ENCODE peak calls at places on chromosomes 11 and 22, in five cellular contexts. E, Q, Z, H and J are unnamed samples.
A peak's percentile ranks its signal among the peaks of the same experiment; 100 is the strongest.

GRCh38 chr22:26259510-26259909 is 90.2 kb downstream of the SEZ6L start:
- DNase-seq in Q (no peak), H (peak; percentile 30), Z (peak; percentile 44), E (peak; percentile 59), J (peak; percentile 70)

GRCh38 chr11:73175551-73176144 is 33.5 kb upstream of the FCHSD2 start:
- DNase-seq in Q (no peak), E (no peak), Z (no peak), H (no peak), J (no peak)

GRCh38 chr22:26906464-26906863 is 249.1 kb downstream of the MIAT start:
- DNase-seq in Q (no peak), E (no peak), H (no peak), Z (no peak), J (no peak)

GRCh38 chr11:19988598-19988997 is 171.7 kb downstream of the DBX1 start:
- DNase-seq in Q (peak; percentile 32), E (no peak), Z (peak; percentile 15), H (peak; percentile 80), J (peak; percentile 73)

GRCh38 chr11:60251485-60252207 is 8.7 kb upstream of the MS4A4E start:
- DNase-seq in Q (peak; percentile 37), E (peak; percentile 45), Z (no peak), H (no peak), J (peak; percentile 39)

GRCh38 chr11:32198053-32198452 is 107.2 kb downstream of the RCN1 start:
- DNase-seq in Q (no peak), H (no peak), Z (no peak), E (no peak), J (no peak)

GRCh38 chr11:129248618-129249017 is 56.5 kb upstream of the ARHGAP32 start:
- DNase-seq in E (no peak), Z (no peak), H (no peak), Q (peak; percentile 31), J (no peak)

GRCh38 chr11:45182902-45183301 is 36.5 kb downstream of the PRDM11 start:
- DNase-seq in Z (no peak), H (no peak), Q (peak; percentile 32), E (no peak), J (peak; percentile 52)

GRCh38 chr22:29116397-29117123 is 43.7 kb downstream of the KREMEN1 start:
- DNase-seq in H (no peak), E (no peak), Z (no peak), Q (peak; percentile 93), J (no peak)

GRCh38 chr11:67055812-67056211 is 835 bp upstream of the RHOD start:
- DNase-seq in H (peak; percentile 78), Q (no peak), Z (no peak), E (no peak), J (no peak)

GRCh38 chr11:67053896-67054850 is 2.5 kb upstream of the RHOD start:
- DNase-seq in H (peak; percentile 88), E (peak; percentile 55), Z (peak; percentile 23), Q (peak; percentile 91), J (peak; percentile 74)

GRCh38 chr11:67056640-67057409 is at the start of gene RHOD:
- DNase-seq in E (peak; percentile 39), Q (no peak), Z (no peak), H (peak; percentile 70), J (peak; percentile 71)

GRCh38 chr11:67056267-67056639 is 394 bp upstream of the RHOD start:
- DNase-seq in Q (no peak), E (no peak), Z (no peak), H (no peak), J (no peak)

GRCh38 chr11:67054851-67055523 is 1.7 kb upstream of the RHOD start:
- DNase-seq in E (no peak), H (peak; percentile 96), Z (no peak), Q (peak; percentile 91), J (no peak)
- H2AFZ ChIP-seq in E (no peak overlapping the region), H (no peak overlapping the region), Z (no peak overlapping the region), Q (no peak overlapping the region), J (no peak overlapping the region)

GRCh38 chr22:38881464-38881871 is 9.5 kb upstream of the CBX6 start:
- DNase-seq in H (no peak), Q (no peak), Z (no peak), E (no peak), J (no peak)

GRCh38 chr22:38879961-38880360 is 7.9 kb upstream of the CBX6 start:
- DNase-seq in H (no peak), Q (no peak), E (no peak), Z (no peak), J (no peak)

GRCh38 chr22:38882972-38883622 is 11.1 kb upstream of the CBX6 start:
- DNase-seq in E (no peak), Q (no peak), H (no peak), Z (no peak), J (no peak)

GRCh38 chr22:38882480-38882879 is 10.5 kb upstream of the CBX6 start:
- DNase-seq in Z (no peak), E (no peak), H (no peak), Q (no peak), J (no peak)

GRCh38 chr22:38881997-38882396 is 10.0 kb upstream of the CBX6 start:
- DNase-seq in Z (no peak), E (no peak), H (no peak), Q (no peak), J (no peak)
- H3K23ac ChIP-seq in Z (no peak overlapping the region), E (no peak overlapping the region), H (no peak overlapping the region), Q (no peak overlapping the region), J (no peak overlapping the region)

DNA sequence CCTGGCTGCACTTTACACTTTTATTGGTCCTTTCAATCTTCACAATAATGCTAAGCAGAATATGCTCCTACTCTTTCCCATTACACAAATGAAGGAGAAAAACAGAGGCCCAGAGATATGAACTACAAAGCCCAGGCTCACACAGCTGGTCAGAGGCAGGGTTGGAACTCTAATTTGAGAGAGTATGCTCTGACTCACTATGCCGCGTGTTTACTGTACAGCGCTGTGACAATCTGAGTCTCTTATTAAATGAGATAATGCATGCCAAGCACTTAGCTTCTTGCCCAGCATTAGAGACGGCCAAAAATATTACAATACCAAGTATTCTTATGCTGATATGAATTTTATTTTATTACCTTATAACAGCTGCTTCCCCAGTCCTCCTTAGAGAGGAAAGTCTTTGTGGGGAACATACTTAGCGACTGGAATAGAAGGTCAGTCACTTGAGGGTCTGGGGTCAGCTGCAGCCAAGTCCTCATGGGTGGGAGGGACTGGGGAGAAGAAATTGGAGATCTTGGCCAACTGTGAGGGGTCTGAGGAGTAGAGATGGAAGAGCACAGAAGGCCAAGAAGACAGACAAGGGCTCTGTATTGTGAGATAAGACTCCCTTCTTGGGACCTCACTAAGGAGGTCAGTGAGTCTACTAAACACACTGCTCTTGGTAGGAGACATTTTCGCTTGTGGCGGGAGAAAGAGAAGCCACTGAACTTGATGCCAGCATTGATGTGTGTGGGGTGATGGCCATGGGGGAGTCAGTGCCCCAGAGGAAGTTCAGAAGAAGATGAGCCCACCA is 150.8 kb upstream of the TIMP3 start:
- DNase-seq in E (no peak), Z (no peak), Q (peak; percentile 80), H (no peak), J (no peak)
- H2BK12ac ChIP-seq in E (no peak overlapping the region), Z (no peak overlapping the region), Q (peak overlapping the region; percentile 91), H (no peak overlapping the region), J (no peak overlapping the region)

GRCh38 chr11:1341928-1342524 is 32.6 kb upstream of the TOLLIP start:
- DNase-seq in Z (no peak), H (no peak), Q (peak; percentile 51), E (no peak), J (no peak)
- H2AFZ ChIP-seq in Z (no peak overlapping the region), H (no peak overlapping the region), Q (no peak overlapping the region), E (no peak overlapping the region), J (no peak overlapping the region)

GRCh38 chr22:37904572-37905533 is 1.2 kb upstream of the MICALL1 start:
- DNase-seq in Z (no peak), Q (peak; percentile 99), H (peak; percentile 93), E (no peak), J (peak; percentile 58)
- H3K23ac ChIP-seq in Z (no peak overlapping the region), Q (peak overlapping the region; percentile 77), H (no peak overlapping the region), E (no peak overlapping the region), J (no peak overlapping the region)

DNA sequence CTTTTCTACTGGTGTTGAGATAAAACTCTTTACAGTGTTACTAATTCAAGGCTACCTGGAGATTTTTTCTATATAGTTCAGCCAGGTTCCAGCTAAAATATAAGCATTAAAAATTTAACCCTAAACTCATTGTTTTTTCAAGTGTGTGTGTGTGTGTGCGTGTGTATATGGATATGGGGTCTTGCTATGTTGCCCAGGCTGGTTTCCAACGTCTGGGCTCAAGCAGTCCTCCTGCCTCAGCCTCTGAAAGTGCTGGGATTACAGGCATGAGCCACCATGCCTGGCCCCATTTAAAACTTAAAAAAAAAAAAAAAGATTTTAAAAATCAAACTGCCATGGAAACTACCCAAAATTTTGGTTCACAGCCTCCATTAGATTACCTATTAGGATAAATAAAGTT is 4.5 kb upstream of the PES1 start:
- DNase-seq in Q (no peak), H (no peak), Z (no peak), E (no peak), J (no peak)
- H2BK12ac ChIP-seq in Q (no peak overlapping the region), H (no peak overlapping the region), Z (no peak overlapping the region), E (no peak overlapping the region), J (no peak overlapping the region)

DNA sequence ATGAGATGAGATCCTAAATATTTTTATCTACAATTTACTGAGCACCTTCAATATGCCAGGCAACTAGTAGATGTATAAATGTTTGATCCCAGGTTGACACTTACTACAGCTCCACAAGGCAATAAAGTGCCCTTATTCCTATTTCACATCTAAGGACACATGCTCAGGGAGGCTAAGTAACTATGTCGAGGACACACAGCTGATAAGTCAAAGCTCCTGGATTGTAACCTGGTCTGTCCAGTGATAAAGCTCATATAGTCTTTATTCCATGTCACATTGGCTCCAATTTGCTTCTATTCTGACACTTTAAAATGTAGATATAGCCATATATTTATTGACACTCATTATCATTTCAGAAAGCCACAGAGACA is 93.8 kb upstream of the BMAL1 start:
- DNase-seq in Z (no peak), Q (no peak), H (no peak), E (no peak), J (no peak)
- H2AFZ ChIP-seq in Z (no peak overlapping the region), Q (no peak overlapping the region), H (no peak overlapping the region), E (no peak overlapping the region), J (no peak overlapping the region)

GRCh38 chr11:35586216-35586615 is 32.0 kb upstream of the FJX1 start:
- DNase-seq in E (no peak), H (no peak), Q (no peak), Z (no peak), J (no peak)

GRCh38 chr11:35590412-35590811 is 27.8 kb upstream of the FJX1 start:
- DNase-seq in Q (no peak), Z (no peak), H (no peak), E (no peak), J (no peak)

GRCh38 chr11:35588627-35589026 is 29.6 kb upstream of the FJX1 start:
- DNase-seq in E (no peak), Q (peak; percentile 70), Z (no peak), H (no peak), J (no peak)

GRCh38 chr11:35589281-35589680 is 29.0 kb upstream of the FJX1 start:
- DNase-seq in E (no peak), H (no peak), Q (no peak), Z (no peak), J (no peak)

DNA sequence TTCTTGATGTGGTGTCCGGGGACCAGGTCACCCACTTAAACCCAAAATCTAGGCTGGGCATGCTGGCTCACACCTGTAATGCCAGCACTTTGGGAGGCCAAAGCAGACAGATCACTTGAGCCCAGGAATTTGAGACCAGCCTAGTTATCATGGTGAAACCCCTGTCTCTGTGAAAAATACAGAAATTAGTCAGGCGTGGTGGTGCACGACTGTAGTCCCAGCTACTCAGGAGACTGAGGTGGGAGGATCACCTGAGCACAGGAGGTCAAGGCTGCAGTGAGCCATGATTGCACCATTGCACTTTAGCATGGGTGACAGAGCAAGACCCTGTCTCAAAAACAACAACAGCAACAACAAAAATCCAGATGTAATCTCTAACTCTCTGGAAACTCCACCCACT is 30.3 kb upstream of the FJX1 start:
- DNase-seq in E (no peak), H (no peak), Q (no peak), Z (no peak), J (no peak)
- H3K23ac ChIP-seq in E (no peak overlapping the region), H (no peak overlapping the region), Q (no peak overlapping the region), Z (no peak overlapping the region), J (no peak overlapping the region)